ENCODE peak calls at places on chromosomes 16 and 17, in seven cellular contexts. B is HCT116, S is HepG2, F is H1, U is K562, Y is GM12878, P is SK-N-SH. G is an unnamed sample.

GRCh38 chr17:8709006-8709405 is 35.6 kb downstream of the CCDC42 start:
- DNase-seq in B (no peak), U (no peak), Y (no peak), P (no peak), S (no peak), F (no peak), G (no peak)

GRCh38 chr16:5065813-5066212 is at the start of gene C16orf89:
- DNase-seq in P (no peak), B (no peak), S (no peak), F (no peak), U (no peak), Y (no peak), G (no peak)

GRCh38 chr16:47150067-47150466 is 6.3 kb upstream of the NETO2 start:
- DNase-seq in B (no peak), F (no peak), Y (no peak), P (no peak), S (no peak), U (no peak), G (no peak)

GRCh38 chr17:79066963-79067362 is 7.7 kb upstream of the ENGASE start:
- DNase-seq in U (no peak), Y (no peak), P (no peak), S (no peak), B (no peak), F (no peak), G (no peak)

GRCh38 chr16:19116711-19117449 is 3.1 kb downstream of the ITPRIPL2 start:
- DNase-seq in S (no peak), F (no peak), P (no peak), Y (no peak), U (no peak), B (no peak), G (peak; percentile 82)

GRCh38 chr16:49546735-49547134 is 173.1 kb downstream of the C16orf78 start:
- DNase-seq in B (no peak), F (no peak), S (no peak), U (no peak), Y (no peak), P (no peak), G (no peak)

GRCh38 chr16:69397821-69398521 is 12.2 kb upstream of the TERF2 start:
- DNase-seq in Y (peak; percentile 19), P (peak; percentile 61), S (peak; percentile 87), U (no peak), B (peak; percentile 76), F (peak; percentile 64), G (peak; percentile 60)

GRCh38 chr17:51948128-51948527 is 210.4 kb downstream of the CA10 start:
- DNase-seq in B (no peak), P (no peak), S (no peak), F (no peak), U (no peak), Y (no peak), G (no peak)

GRCh38 chr17:57868007-57868774 is 18.3 kb upstream of the MRPS23 start:
- DNase-seq in P (peak; percentile 84), F (peak; percentile 71), U (peak; percentile 49), Y (peak; percentile 47), S (peak; percentile 59), B (peak; percentile 90), G (peak; percentile 51)

GRCh38 chr17:49390548-49391324 is 23.9 kb downstream of the PHB1 start:
- DNase-seq in U (peak; percentile 37), F (no peak), S (peak; percentile 46), Y (no peak), P (no peak), B (no peak), G (peak; percentile 73)

GRCh38 chr17:7348478-7349242 is 3.3 kb upstream of the KCTD11 start:
- DNase-seq in Y (no peak), B (no peak), F (no peak), P (no peak), S (no peak), U (no peak), G (no peak)

GRCh38 chr17:42329025-42329976 is 41.0 kb downstream of the STAT5A start:
- DNase-seq in S (no peak), U (no peak), B (no peak), P (no peak), Y (no peak), F (peak; percentile 74), G (peak; percentile 52)

GRCh38 chr16:66493490-66494401 is 56.2 kb downstream of the TK2 start:
- DNase-seq in Y (no peak), F (no peak), P (no peak), U (no peak), S (no peak), B (no peak), G (no peak)

GRCh38 chr17:13025264-13025627 is 7.4 kb upstream of the ELAC2 start:
- DNase-seq in B (no peak), U (no peak), S (no peak), P (no peak), Y (no peak), F (no peak), G (no peak)

GRCh38 chr16:21599994-21600773 is 807 bp downstream of the METTL9 start:
- DNase-seq in S (peak; percentile 63), P (peak; percentile 23), U (peak; percentile 27), Y (peak; percentile 17), B (no peak), F (no peak), G (peak; percentile 40)

GRCh38 chr17:48878920-48879898 is 13.4 kb upstream of the ATP5MC1 start:
- DNase-seq in U (peak; percentile 90), F (peak; percentile 61), Y (peak; percentile 55), B (peak; percentile 82), S (peak; percentile 80), P (peak; percentile 87), G (peak; percentile 74)

GRCh38 chr16:30491229-30491628 is 18.7 kb downstream of the ITGAL start:
- DNase-seq in B (no peak), S (no peak), U (no peak), P (no peak), F (no peak), Y (no peak), G (no peak)

GRCh38 chr16:89275837-89276720 is 58.6 kb downstream of the ZNF778 start:
- DNase-seq in F (no peak), S (no peak), Y (no peak), P (no peak), B (no peak), U (no peak), G (no peak)

GRCh38 chr16:1105888-1106620 is 10.0 kb upstream of the C1QTNF8 start:
- DNase-seq in B (no peak), S (peak; percentile 39), F (peak; percentile 91), U (peak; percentile 83), Y (no peak), P (peak; percentile 98), G (peak; percentile 99)

DNA sequence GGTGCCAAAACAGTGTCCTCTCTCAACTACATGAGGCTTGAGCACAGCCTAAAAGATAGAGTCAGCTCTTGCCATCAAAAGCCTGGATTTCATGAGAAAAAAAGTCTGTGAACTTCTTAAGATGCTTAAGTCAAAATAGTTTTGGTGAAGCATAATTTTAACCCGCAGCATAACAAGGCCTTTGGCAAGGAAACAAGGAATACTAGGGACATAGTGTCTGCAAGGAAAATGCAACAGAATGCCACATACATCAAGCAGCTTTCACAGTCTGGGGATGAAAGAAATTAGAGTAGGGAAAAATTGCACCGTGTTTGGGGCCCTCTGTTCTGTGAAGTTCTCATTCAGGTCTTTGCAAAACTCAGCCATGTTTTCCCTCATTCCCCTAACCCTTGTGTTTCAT is 116.2 kb downstream of the ANKFN1 start:
- DNase-seq in P (no peak), B (no peak), F (no peak), Y (no peak), U (no peak), S (no peak), G (no peak)
- TF ChIP-seq JUND in P (no peak), B (no peak), F (no peak), Y (no peak), U (no peak), S (no peak), G (no peak)

GRCh38 chr16:79754081-79754872 is 153.7 kb upstream of the MAF start:
- DNase-seq in U (no peak), F (no peak), B (no peak), Y (no peak), S (no peak), P (no peak), G (no peak)

GRCh38 chr16:79748629-79749028 is 148.1 kb upstream of the MAF start:
- DNase-seq in S (no peak), Y (no peak), U (no peak), B (no peak), P (no peak), F (no peak), G (no peak)

GRCh38 chr16:79747688-79748087 is 147.2 kb upstream of the MAF start:
- DNase-seq in S (no peak), P (no peak), Y (no peak), B (no peak), U (no peak), F (no peak), G (no peak)

GRCh38 chr16:79752421-79752820 is 151.9 kb upstream of the MAF start:
- DNase-seq in U (no peak), F (no peak), Y (no peak), S (no peak), B (no peak), P (no peak), G (no peak)

DNA sequence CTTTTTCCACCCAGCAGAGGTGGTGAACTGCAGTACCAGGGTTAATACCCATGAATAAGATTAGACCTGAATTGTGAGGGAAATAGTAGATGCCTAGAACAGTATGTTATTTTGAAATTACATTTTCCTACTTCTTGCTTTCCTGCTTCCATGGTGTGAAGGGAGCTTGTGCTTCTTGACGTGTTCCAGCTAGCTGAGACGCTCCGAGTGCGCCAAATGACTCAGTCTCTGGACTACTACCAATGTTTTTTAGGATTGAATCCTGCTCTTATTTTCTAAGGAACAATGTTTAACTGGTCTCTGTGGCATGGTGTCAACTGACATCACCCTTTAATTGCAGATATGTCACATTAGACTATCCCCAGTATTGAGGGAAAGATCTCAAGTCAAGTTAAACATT is 151.2 kb upstream of the MAF start:
- DNase-seq in P (no peak), Y (no peak), F (no peak), U (no peak), B (no peak), S (no peak), G (no peak)
- TF ChIP-seq JUND in P (no peak), Y (no peak), F (no peak), U (no peak), B (no peak), S (no peak), G (no peak)

GRCh38 chr17:40122944-40123810 is 1.4 kb downstream of the MSL1 start:
- DNase-seq in S (no peak), B (no peak), U (peak; percentile 61), F (peak; percentile 85), Y (no peak), P (peak; percentile 83), G (peak; percentile 70)

GRCh38 chr17:40121886-40122465 is at the start of gene MSL1:
- DNase-seq in Y (no peak), B (no peak), P (peak; percentile 98), S (peak; percentile 70), U (peak; percentile 93), F (peak; percentile 88), G (peak; percentile 91)

GRCh38 chr17:40123811-40124114 is 2.0 kb downstream of the MSL1 start:
- DNase-seq in P (no peak), Y (no peak), S (no peak), U (no peak), B (no peak), F (no peak), G (no peak)

GRCh38 chr17:40122466-40122943 is 734 bp downstream of the MSL1 start:
- DNase-seq in U (peak; percentile 77), F (peak; percentile 66), Y (no peak), S (no peak), B (no peak), P (peak; percentile 80), G (peak; percentile 51)

GRCh38 chr17:40121191-40121885 is 433 bp upstream of the MSL1 start:
- DNase-seq in U (no peak), Y (no peak), B (no peak), S (no peak), F (no peak), P (no peak), G (peak; percentile 39)
- TF ChIP-seq JUND in U (no peak), Y (no peak), B (no peak), S (no peak), F (no peak), P (no peak), G (no peak)

GRCh38 chr16:13390093-13390985 is 488.9 kb downstream of the SHISA9 start:
- DNase-seq in U (no peak), S (no peak), P (no peak), F (no peak), B (no peak), Y (peak; percentile 88), G (no peak)
- TF ChIP-seq JUND in U (no peak), S (no peak), P (no peak), F (no peak), B (no peak), Y (peak; percentile 35), G (no peak)

G was measured in T47D.